ENCODE peak calls at places on chromosomes 3 and 15, in five cellular contexts. One of them, this sample, is unnamed.

GRCh38 chr3:190517696-190518095 is 3.8 kb downstream of the IL1RAP start:
- DNase-seq in ovary: no peak
- DNase-seq in mammary epithelial cell: peak
- DNase-seq in right cardiac atrium: no peak
- DNase-seq in BJ: no peak
- DNase-seq in this sample: no peak

GRCh38 chr15:22786868-22787698 is 639 bp downstream of the NIPA1 start:
- DNase-seq in ovary: peak
- DNase-seq in mammary epithelial cell: peak
- DNase-seq in right cardiac atrium: no peak
- DNase-seq in BJ: no peak
- DNase-seq in this sample: no peak

GRCh38 chr3:143252931-143253330 is 133.4 kb downstream of the CHST2 start:
- DNase-seq in ovary: no peak
- DNase-seq in mammary epithelial cell: peak
- DNase-seq in right cardiac atrium: no peak
- DNase-seq in BJ: peak
- DNase-seq in this sample: no peak

GRCh38 chr3:16252243-16252978 is 12.3 kb downstream of the DPH3 start:
- DNase-seq in ovary: no peak
- DNase-seq in mammary epithelial cell: peak
- DNase-seq in right cardiac atrium: no peak
- DNase-seq in BJ: no peak
- DNase-seq in this sample: no peak

GRCh38 chr3:64677961-64678716 is 9.7 kb downstream of the ADAMTS9 start:
- DNase-seq in ovary: no peak
- DNase-seq in mammary epithelial cell: no peak
- DNase-seq in right cardiac atrium: no peak
- DNase-seq in BJ: no peak
- DNase-seq in this sample: no peak

GRCh38 chr3:177427540-177427939 is 230.3 kb upstream of the TBL1XR1 start:
- DNase-seq in ovary: no peak
- DNase-seq in mammary epithelial cell: peak
- DNase-seq in right cardiac atrium: no peak
- DNase-seq in BJ: no peak
- DNase-seq in this sample: no peak

GRCh38 chr15:60328852-60329443 is 68.8 kb downstream of the ANXA2 start:
- DNase-seq in ovary: no peak
- DNase-seq in mammary epithelial cell: no peak
- DNase-seq in right cardiac atrium: no peak
- DNase-seq in BJ: no peak
- DNase-seq in this sample: no peak

GRCh38 chr3:185397676-185398075 is 34.7 kb downstream of the MAP3K13 start:
- DNase-seq in ovary: no peak
- DNase-seq in mammary epithelial cell: no peak
- DNase-seq in right cardiac atrium: peak
- DNase-seq in BJ: no peak
- DNase-seq in this sample: no peak

GRCh38 chr15:101600024-101600423 is 52.2 kb downstream of the TM2D3 start:
- DNase-seq in ovary: no peak
- DNase-seq in mammary epithelial cell: no peak
- DNase-seq in right cardiac atrium: no peak
- DNase-seq in BJ: no peak
- DNase-seq in this sample: no peak

GRCh38 chr3:7309707-7310106 is 448.8 kb downstream of the GRM7 start:
- DNase-seq in ovary: peak
- DNase-seq in mammary epithelial cell: peak
- DNase-seq in right cardiac atrium: peak
- DNase-seq in BJ: peak
- DNase-seq in this sample: no peak

GRCh38 chr3:146189519-146190173 is 28.7 kb upstream of the PLOD2 start:
- DNase-seq in ovary: peak
- DNase-seq in mammary epithelial cell: peak
- DNase-seq in right cardiac atrium: no peak
- DNase-seq in BJ: no peak
- DNase-seq in this sample: no peak

GRCh38 chr3:184229424-184230080 is at the start of gene VWA5B2:
- DNase-seq in ovary: peak
- DNase-seq in mammary epithelial cell: peak
- DNase-seq in right cardiac atrium: peak
- DNase-seq in BJ: no peak
- DNase-seq in this sample: no peak

GRCh38 chr3:163785693-163786092 is 1292.6 kb downstream of the SI start:
- DNase-seq in ovary: no peak
- DNase-seq in mammary epithelial cell: no peak
- DNase-seq in right cardiac atrium: no peak
- DNase-seq in BJ: no peak
- DNase-seq in this sample: no peak

GRCh38 chr3:16081661-16082060 is 92.8 kb upstream of the GALNT15 start:
- DNase-seq in ovary: no peak
- DNase-seq in mammary epithelial cell: no peak
- DNase-seq in right cardiac atrium: no peak
- DNase-seq in BJ: no peak
- DNase-seq in this sample: no peak

GRCh38 chr3:15069441-15069840 is 4.3 kb upstream of the MRPS25 start:
- DNase-seq in ovary: no peak
- DNase-seq in mammary epithelial cell: no peak
- DNase-seq in right cardiac atrium: no peak
- DNase-seq in BJ: no peak
- DNase-seq in this sample: no peak

GRCh38 chr15:56821721-56822425 is 88.6 kb upstream of the ZNF280D start:
- DNase-seq in ovary: peak
- DNase-seq in mammary epithelial cell: peak
- DNase-seq in right cardiac atrium: peak
- DNase-seq in BJ: no peak
- DNase-seq in this sample: peak

GRCh38 chr3:169146866-169147245 is 516.7 kb downstream of the MECOM start:
- DNase-seq in ovary: no peak
- DNase-seq in mammary epithelial cell: no peak
- DNase-seq in right cardiac atrium: peak
- DNase-seq in BJ: no peak
- DNase-seq in this sample: no peak

GRCh38 chr15:81181220-81181619 is 15.5 kb upstream of the IL16 start:
- DNase-seq in ovary: no peak
- DNase-seq in mammary epithelial cell: no peak
- DNase-seq in right cardiac atrium: no peak
- DNase-seq in BJ: no peak
- DNase-seq in this sample: no peak

GRCh38 chr15:49131403-49131802 is 24.0 kb downstream of the COPS2 start:
- DNase-seq in ovary: no peak
- DNase-seq in mammary epithelial cell: no peak
- DNase-seq in right cardiac atrium: no peak
- DNase-seq in BJ: no peak
- DNase-seq in this sample: no peak

GRCh38 chr3:80233576-80233975 is 465.8 kb upstream of the ROBO1 start:
- DNase-seq in ovary: no peak
- DNase-seq in mammary epithelial cell: peak
- DNase-seq in right cardiac atrium: no peak
- DNase-seq in BJ: no peak
- DNase-seq in this sample: peak

GRCh38 chr3:2851835-2852234 is 258.3 kb downstream of the IL5RA start:
- DNase-seq in ovary: no peak
- DNase-seq in mammary epithelial cell: no peak
- DNase-seq in right cardiac atrium: peak
- DNase-seq in BJ: no peak
- DNase-seq in this sample: no peak

GRCh38 chr3:107450254-107450653 is 72.5 kb upstream of the BBX start:
- DNase-seq in ovary: no peak
- DNase-seq in mammary epithelial cell: peak
- DNase-seq in right cardiac atrium: no peak
- DNase-seq in BJ: no peak
- DNase-seq in this sample: no peak

GRCh38 chr3:139953131-139953910 is 18.3 kb downstream of the CLSTN2 start:
- DNase-seq in ovary: no peak
- DNase-seq in mammary epithelial cell: peak
- DNase-seq in right cardiac atrium: no peak
- DNase-seq in BJ: no peak
- DNase-seq in this sample: no peak

GRCh38 chr3:19270471-19270870 is 122.2 kb downstream of the KCNH8 start:
- DNase-seq in ovary: no peak
- DNase-seq in mammary epithelial cell: no peak
- DNase-seq in right cardiac atrium: no peak
- DNase-seq in BJ: no peak
- DNase-seq in this sample: no peak

GRCh38 chr3:19264424-19264823 is 116.1 kb downstream of the KCNH8 start:
- DNase-seq in ovary: no peak
- DNase-seq in mammary epithelial cell: no peak
- DNase-seq in right cardiac atrium: no peak
- DNase-seq in BJ: no peak
- DNase-seq in this sample: no peak

GRCh38 chr3:19272296-19272695 is 124.0 kb downstream of the KCNH8 start:
- DNase-seq in ovary: no peak
- DNase-seq in mammary epithelial cell: no peak
- DNase-seq in right cardiac atrium: no peak
- DNase-seq in BJ: no peak
- DNase-seq in this sample: no peak

DNA sequence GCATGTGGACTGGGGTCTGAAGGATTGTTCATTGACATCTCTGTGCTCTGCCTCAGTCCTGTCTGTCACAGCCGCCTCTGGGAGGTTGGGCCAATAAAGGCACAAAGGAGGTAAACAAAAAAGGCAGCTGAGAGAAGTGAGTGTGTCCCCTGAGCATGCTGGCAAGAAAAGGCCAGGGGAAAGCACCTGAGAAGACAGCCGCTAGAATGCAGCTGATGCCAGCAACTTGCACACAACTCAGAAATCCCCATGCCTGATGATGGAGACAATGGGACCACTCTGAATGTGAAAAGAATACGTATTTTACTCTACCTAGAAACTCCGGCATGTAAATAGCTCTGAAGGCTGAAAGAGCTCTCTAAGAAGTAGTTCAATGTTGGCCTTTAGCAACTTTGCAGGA is 118.7 kb downstream of the KCNH8 start:
- DNase-seq in ovary: no peak
- DNase-seq in mammary epithelial cell: no peak
- DNase-seq in right cardiac atrium: no peak
- DNase-seq in BJ: no peak
- DNase-seq in this sample: no peak
- H3K4me3 ChIP-seq in ovary: no peak
- H3K4me3 ChIP-seq in mammary epithelial cell: no peak
- H3K4me3 ChIP-seq in right cardiac atrium: no peak
- H3K4me3 ChIP-seq in BJ: no peak
- H3K4me3 ChIP-seq in this sample: no peak

DNA sequence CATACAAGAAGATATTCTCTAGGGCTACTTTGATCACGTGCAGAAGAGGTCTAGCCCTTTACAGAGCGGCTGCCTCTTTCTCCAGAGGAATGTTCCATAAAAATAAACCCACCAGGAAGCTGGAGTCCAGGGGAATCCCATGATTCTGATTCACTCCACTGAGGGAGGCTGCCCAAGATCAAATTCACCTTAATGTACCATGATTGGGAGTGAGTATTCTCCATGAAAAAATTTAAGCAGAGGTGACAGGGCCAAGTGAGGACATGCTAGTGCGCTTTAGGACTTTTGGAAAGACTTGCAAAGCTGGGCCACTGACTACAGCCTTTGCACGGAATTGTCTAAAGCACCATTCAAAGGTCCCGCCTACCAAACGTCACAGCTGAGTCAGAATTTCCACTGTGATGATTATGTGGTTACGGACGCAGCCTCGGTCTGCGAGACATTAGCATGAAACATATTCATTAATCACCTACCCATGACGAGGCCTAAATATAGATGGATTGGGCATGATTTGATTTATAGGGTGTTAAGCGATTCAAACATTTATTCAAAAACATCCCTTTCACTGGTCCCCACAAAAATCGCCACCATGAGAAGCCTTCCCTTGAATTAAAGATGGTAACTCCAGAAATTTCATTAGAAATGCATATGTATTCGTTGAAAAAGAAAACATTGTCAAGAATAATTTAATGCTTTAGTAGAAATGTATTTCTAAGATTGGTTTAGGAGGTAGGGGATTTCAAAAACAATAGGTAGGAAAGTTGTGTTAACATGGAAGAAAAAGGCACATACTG is 152.6 kb downstream of the GREM1 start:
- DNase-seq in ovary: no peak
- DNase-seq in mammary epithelial cell: no peak
- DNase-seq in right cardiac atrium: no peak
- DNase-seq in BJ: peak
- DNase-seq in this sample: peak
- H3K4me3 ChIP-seq in ovary: no peak
- H3K4me3 ChIP-seq in mammary epithelial cell: no peak
- H3K4me3 ChIP-seq in right cardiac atrium: no peak
- H3K4me3 ChIP-seq in BJ: no peak
- H3K4me3 ChIP-seq in this sample: no peak

GRCh38 chr3:57500506-57500905 is 43.6 kb downstream of the DNAH12 start:
- DNase-seq in ovary: no peak
- DNase-seq in mammary epithelial cell: no peak
- DNase-seq in right cardiac atrium: no peak
- DNase-seq in BJ: no peak
- DNase-seq in this sample: no peak
- H3K4me3 ChIP-seq in ovary: no peak
- H3K4me3 ChIP-seq in mammary epithelial cell: no peak
- H3K4me3 ChIP-seq in right cardiac atrium: no peak
- H3K4me3 ChIP-seq in BJ: no peak
- H3K4me3 ChIP-seq in this sample: no peak

GRCh38 chr3:41489205-41489604 is 289.9 kb downstream of the CTNNB1 start:
- DNase-seq in ovary: no peak
- DNase-seq in mammary epithelial cell: no peak
- DNase-seq in right cardiac atrium: no peak
- DNase-seq in BJ: no peak
- DNase-seq in this sample: no peak

GRCh38 chr3:41490360-41490759 is 291.1 kb downstream of the CTNNB1 start:
- DNase-seq in ovary: no peak
- DNase-seq in mammary epithelial cell: no peak
- DNase-seq in right cardiac atrium: no peak
- DNase-seq in BJ: no peak
- DNase-seq in this sample: no peak

GRCh38 chr3:41482134-41482533 is 282.8 kb downstream of the CTNNB1 start:
- DNase-seq in ovary: no peak
- DNase-seq in mammary epithelial cell: no peak
- DNase-seq in right cardiac atrium: no peak
- DNase-seq in BJ: no peak
- DNase-seq in this sample: no peak

GRCh38 chr3:41488501-41488900 is 289.2 kb downstream of the CTNNB1 start:
- DNase-seq in ovary: no peak
- DNase-seq in mammary epithelial cell: no peak
- DNase-seq in right cardiac atrium: no peak
- DNase-seq in BJ: no peak
- DNase-seq in this sample: no peak

DNA sequence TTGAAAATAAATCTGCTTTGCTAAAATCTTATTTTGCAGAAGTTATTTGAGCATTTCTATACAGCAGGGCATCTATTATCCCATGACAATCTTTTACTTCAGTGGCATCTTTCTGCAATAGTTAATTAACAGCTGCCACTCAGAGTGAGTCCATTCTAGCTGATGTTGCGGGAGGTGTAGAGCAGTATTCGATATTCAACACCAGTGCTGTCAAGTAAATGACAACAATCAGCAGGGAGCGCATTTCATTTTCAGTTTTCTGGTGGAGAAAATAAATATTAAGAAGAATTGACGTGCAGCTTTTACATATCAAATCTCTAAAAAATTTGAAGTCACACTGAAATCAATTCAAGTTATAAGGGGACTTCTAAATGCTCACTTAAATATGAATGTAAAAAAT is 286.2 kb downstream of the CTNNB1 start:
- DNase-seq in ovary: no peak
- DNase-seq in mammary epithelial cell: no peak
- DNase-seq in right cardiac atrium: no peak
- DNase-seq in BJ: no peak
- DNase-seq in this sample: no peak
- H3K4me3 ChIP-seq in ovary: no peak
- H3K4me3 ChIP-seq in mammary epithelial cell: no peak
- H3K4me3 ChIP-seq in right cardiac atrium: no peak
- H3K4me3 ChIP-seq in BJ: no peak
- H3K4me3 ChIP-seq in this sample: no peak

GRCh38 chr15:96341465-96342142 is 11.1 kb downstream of the NR2F2 start:
- DNase-seq in ovary: peak
- DNase-seq in mammary epithelial cell: no peak
- DNase-seq in right cardiac atrium: no peak
- DNase-seq in BJ: no peak
- DNase-seq in this sample: no peak
- H3K4me3 ChIP-seq in ovary: peak
- H3K4me3 ChIP-seq in mammary epithelial cell: peak
- H3K4me3 ChIP-seq in right cardiac atrium: peak
- H3K4me3 ChIP-seq in BJ: peak
- H3K4me3 ChIP-seq in this sample: peak